ENCODE peak calls at places on chromosomes 6 and 20, in seven cellular contexts. One of them, this sample, is unnamed.
A peak's percentile ranks its signal among the peaks of the same experiment; 100 is the strongest.

GRCh38 chr6:16819752-16820151 is 58.5 kb upstream of the ATXN1 start:
- DNase-seq in esophagus squamous epithelium: no peak
- DNase-seq in RWPE1: no peak
- DNase-seq in HT1080: no peak
- DNase-seq in ELF-1: no peak
- DNase-seq in KBM-7: no peak
- DNase-seq in mucosa of descending colon: no peak
- DNase-seq in this sample: no peak

GRCh38 chr20:4154958-4155411 is 139.6 kb upstream of the RNF24 start:
- DNase-seq in mucosa of descending colon: no peak
- DNase-seq in RWPE1: no peak
- DNase-seq in KBM-7: no peak
- DNase-seq in HT1080: no peak
- DNase-seq in ELF-1: no peak
- DNase-seq in esophagus squamous epithelium: no peak
- DNase-seq in this sample: no peak

GRCh38 chr6:53309897-53310291 is 38.9 kb downstream of the ELOVL5 start:
- DNase-seq in esophagus squamous epithelium: no peak
- DNase-seq in ELF-1: no peak
- DNase-seq in KBM-7: peak; percentile 50
- DNase-seq in mucosa of descending colon: no peak
- DNase-seq in RWPE1: no peak
- DNase-seq in HT1080: no peak
- DNase-seq in this sample: no peak

GRCh38 chr20:24102290-24102689 is 113.7 kb upstream of the GGTLC1 start:
- DNase-seq in RWPE1: no peak
- DNase-seq in ELF-1: peak; percentile 72
- DNase-seq in esophagus squamous epithelium: no peak
- DNase-seq in mucosa of descending colon: no peak
- DNase-seq in HT1080: peak; percentile 26
- DNase-seq in KBM-7: peak; percentile 53
- DNase-seq in this sample: no peak

GRCh38 chr20:51457281-51457932 is 85.1 kb downstream of the NFATC2 start:
- DNase-seq in esophagus squamous epithelium: no peak
- DNase-seq in KBM-7: peak; percentile 46
- DNase-seq in mucosa of descending colon: peak; percentile 54
- DNase-seq in RWPE1: peak; percentile 77
- DNase-seq in ELF-1: peak; percentile 51
- DNase-seq in HT1080: peak; percentile 92
- DNase-seq in this sample: peak; percentile 83

GRCh38 chr6:88730602-88731001 is 232.8 kb downstream of the RNGTT start:
- DNase-seq in KBM-7: no peak
- DNase-seq in mucosa of descending colon: no peak
- DNase-seq in esophagus squamous epithelium: no peak
- DNase-seq in HT1080: peak; percentile 40
- DNase-seq in ELF-1: peak; percentile 96
- DNase-seq in RWPE1: peak; percentile 2
- DNase-seq in this sample: peak; percentile 52

GRCh38 chr6:31752739-31753319 is 9.6 kb upstream of the SAPCD1 start:
- DNase-seq in RWPE1: peak; percentile 44
- DNase-seq in HT1080: peak; percentile 89
- DNase-seq in ELF-1: no peak
- DNase-seq in esophagus squamous epithelium: no peak
- DNase-seq in mucosa of descending colon: no peak
- DNase-seq in KBM-7: no peak
- DNase-seq in this sample: peak; percentile 36

GRCh38 chr6:33696076-33696475 is 15.4 kb downstream of the UQCC2 start:
- DNase-seq in ELF-1: no peak
- DNase-seq in HT1080: no peak
- DNase-seq in esophagus squamous epithelium: no peak
- DNase-seq in RWPE1: no peak
- DNase-seq in KBM-7: no peak
- DNase-seq in mucosa of descending colon: no peak
- DNase-seq in this sample: no peak

GRCh38 chr6:11229267-11230043 is 3.0 kb downstream of the NEDD9 start:
- DNase-seq in RWPE1: peak; percentile 29
- DNase-seq in esophagus squamous epithelium: no peak
- DNase-seq in ELF-1: peak; percentile 84
- DNase-seq in KBM-7: no peak
- DNase-seq in mucosa of descending colon: no peak
- DNase-seq in HT1080: no peak
- DNase-seq in this sample: peak; percentile 71

GRCh38 chr6:42390228-42390934 is 61.3 kb downstream of the TRERF1 start:
- DNase-seq in HT1080: no peak
- DNase-seq in RWPE1: no peak
- DNase-seq in KBM-7: no peak
- DNase-seq in esophagus squamous epithelium: no peak
- DNase-seq in ELF-1: no peak
- DNase-seq in mucosa of descending colon: no peak
- DNase-seq in this sample: no peak

GRCh38 chr20:50373674-50374286 is 136.4 kb upstream of the PTPN1 start:
- DNase-seq in KBM-7: no peak
- DNase-seq in mucosa of descending colon: no peak
- DNase-seq in esophagus squamous epithelium: no peak
- DNase-seq in HT1080: peak; percentile 71
- DNase-seq in ELF-1: no peak
- DNase-seq in RWPE1: peak; percentile 78
- DNase-seq in this sample: no peak

GRCh38 chr20:45303586-45304463 is 2.8 kb upstream of the RBPJL start:
- DNase-seq in esophagus squamous epithelium: no peak
- DNase-seq in ELF-1: no peak
- DNase-seq in RWPE1: no peak
- DNase-seq in KBM-7: no peak
- DNase-seq in HT1080: peak; percentile 64
- DNase-seq in mucosa of descending colon: no peak
- DNase-seq in this sample: no peak

GRCh38 chr6:52595000-52595795 is 18.3 kb upstream of the TRAM2 start:
- DNase-seq in RWPE1: peak; percentile 42
- DNase-seq in ELF-1: peak; percentile 36
- DNase-seq in HT1080: peak; percentile 82
- DNase-seq in KBM-7: peak; percentile 36
- DNase-seq in esophagus squamous epithelium: no peak
- DNase-seq in mucosa of descending colon: peak; percentile 64
- DNase-seq in this sample: peak; percentile 98

GRCh38 chr6:28895131-28895812 is 28.5 kb downstream of the TRIM27 start:
- DNase-seq in mucosa of descending colon: peak; percentile 91
- DNase-seq in ELF-1: peak; percentile 98
- DNase-seq in HT1080: peak; percentile 93
- DNase-seq in KBM-7: peak; percentile 97
- DNase-seq in RWPE1: peak; percentile 91
- DNase-seq in esophagus squamous epithelium: peak; percentile 71
- DNase-seq in this sample: peak; percentile 95

GRCh38 chr20:24708411-24709295 is 239.2 kb downstream of the SYNDIG1 start:
- DNase-seq in ELF-1: no peak
- DNase-seq in esophagus squamous epithelium: no peak
- DNase-seq in KBM-7: no peak
- DNase-seq in HT1080: no peak
- DNase-seq in RWPE1: no peak
- DNase-seq in mucosa of descending colon: no peak
- DNase-seq in this sample: no peak

GRCh38 chr6:40695114-40695513 is 108.0 kb upstream of the LRFN2 start:
- DNase-seq in KBM-7: no peak
- DNase-seq in mucosa of descending colon: no peak
- DNase-seq in ELF-1: peak; percentile 28
- DNase-seq in RWPE1: peak; percentile 21
- DNase-seq in HT1080: peak; percentile 25
- DNase-seq in esophagus squamous epithelium: no peak
- DNase-seq in this sample: peak; percentile 23

GRCh38 chr6:30893001-30893591 is 8.8 kb downstream of the DDR1 start:
- DNase-seq in HT1080: no peak
- DNase-seq in mucosa of descending colon: no peak
- DNase-seq in KBM-7: no peak
- DNase-seq in esophagus squamous epithelium: no peak
- DNase-seq in ELF-1: peak; percentile 35
- DNase-seq in RWPE1: no peak
- DNase-seq in this sample: no peak

GRCh38 chr6:3804981-3805380 is 44.2 kb upstream of the FAM50B start:
- DNase-seq in mucosa of descending colon: no peak
- DNase-seq in KBM-7: no peak
- DNase-seq in esophagus squamous epithelium: no peak
- DNase-seq in ELF-1: no peak
- DNase-seq in HT1080: peak; percentile 14
- DNase-seq in RWPE1: no peak
- DNase-seq in this sample: no peak

GRCh38 chr6:72461144-72461543 is 160.7 kb upstream of the KCNQ5 start:
- DNase-seq in HT1080: peak; percentile 11
- DNase-seq in esophagus squamous epithelium: no peak
- DNase-seq in RWPE1: no peak
- DNase-seq in ELF-1: no peak
- DNase-seq in mucosa of descending colon: no peak
- DNase-seq in KBM-7: no peak
- DNase-seq in this sample: no peak

GRCh38 chr6:126228001-126228791 is 111.7 kb upstream of the CENPW start:
- DNase-seq in HT1080: no peak
- DNase-seq in ELF-1: no peak
- DNase-seq in mucosa of descending colon: no peak
- DNase-seq in esophagus squamous epithelium: no peak
- DNase-seq in RWPE1: no peak
- DNase-seq in KBM-7: no peak
- DNase-seq in this sample: peak; percentile 49

GRCh38 chr20:52958206-52958605 is 14.0 kb upstream of the TSHZ2 start:
- DNase-seq in mucosa of descending colon: no peak
- DNase-seq in HT1080: peak; percentile 11
- DNase-seq in RWPE1: no peak
- DNase-seq in esophagus squamous epithelium: no peak
- DNase-seq in KBM-7: no peak
- DNase-seq in ELF-1: no peak
- DNase-seq in this sample: no peak

GRCh38 chr6:16409531-16410441 is 171.4 kb downstream of the GMPR start:
- DNase-seq in esophagus squamous epithelium: peak; percentile 10
- DNase-seq in ELF-1: peak; percentile 67
- DNase-seq in mucosa of descending colon: peak; percentile 69
- DNase-seq in RWPE1: peak; percentile 51
- DNase-seq in HT1080: peak; percentile 17
- DNase-seq in KBM-7: peak; percentile 74
- DNase-seq in this sample: peak; percentile 48

GRCh38 chr6:144334150-144334708 is 49.1 kb downstream of the UTRN start:
- DNase-seq in RWPE1: no peak
- DNase-seq in KBM-7: peak; percentile 84
- DNase-seq in mucosa of descending colon: peak; percentile 57
- DNase-seq in ELF-1: no peak
- DNase-seq in esophagus squamous epithelium: no peak
- DNase-seq in HT1080: no peak
- DNase-seq in this sample: no peak

GRCh38 chr20:5535211-5535756 is 214.9 kb upstream of the SHLD1 start:
- DNase-seq in mucosa of descending colon: no peak
- DNase-seq in HT1080: peak; percentile 23
- DNase-seq in ELF-1: no peak
- DNase-seq in esophagus squamous epithelium: no peak
- DNase-seq in RWPE1: peak; percentile 42
- DNase-seq in KBM-7: peak; percentile 76
- DNase-seq in this sample: peak; percentile 93

GRCh38 chr20:47677314-47678129 is 107.8 kb downstream of the SULF2 start:
- DNase-seq in KBM-7: peak; percentile 70
- DNase-seq in esophagus squamous epithelium: no peak
- DNase-seq in ELF-1: peak; percentile 92
- DNase-seq in RWPE1: peak; percentile 93
- DNase-seq in HT1080: peak; percentile 62
- DNase-seq in mucosa of descending colon: peak; percentile 61
- DNase-seq in this sample: peak; percentile 26

GRCh38 chr6:22318404-22318803 is 21.6 kb upstream of the PRL start:
- DNase-seq in HT1080: no peak
- DNase-seq in KBM-7: no peak
- DNase-seq in esophagus squamous epithelium: no peak
- DNase-seq in ELF-1: no peak
- DNase-seq in RWPE1: no peak
- DNase-seq in mucosa of descending colon: no peak
- DNase-seq in this sample: no peak

GRCh38 chr6:145373826-145374225 is 361.5 kb downstream of the EPM2A start:
- DNase-seq in mucosa of descending colon: no peak
- DNase-seq in HT1080: no peak
- DNase-seq in esophagus squamous epithelium: no peak
- DNase-seq in RWPE1: no peak
- DNase-seq in ELF-1: no peak
- DNase-seq in KBM-7: no peak
- DNase-seq in this sample: peak; percentile 1

GRCh38 chr6:131778134-131778533 is 29.7 kb upstream of the ENPP1 start:
- DNase-seq in KBM-7: no peak
- DNase-seq in ELF-1: no peak
- DNase-seq in HT1080: no peak
- DNase-seq in mucosa of descending colon: no peak
- DNase-seq in RWPE1: no peak
- DNase-seq in esophagus squamous epithelium: no peak
- DNase-seq in this sample: no peak

GRCh38 chr6:305371-306206 is 13.3 kb downstream of the DUSP22 start:
- DNase-seq in ELF-1: no peak
- DNase-seq in mucosa of descending colon: no peak
- DNase-seq in RWPE1: no peak
- DNase-seq in KBM-7: no peak
- DNase-seq in HT1080: no peak
- DNase-seq in esophagus squamous epithelium: no peak
- DNase-seq in this sample: peak; percentile 90

GRCh38 chr20:49505518-49505917 is 23.1 kb upstream of the KCNB1 start:
- DNase-seq in ELF-1: peak; percentile 53
- DNase-seq in esophagus squamous epithelium: no peak
- DNase-seq in KBM-7: peak; percentile 51
- DNase-seq in HT1080: no peak
- DNase-seq in RWPE1: no peak
- DNase-seq in mucosa of descending colon: no peak
- DNase-seq in this sample: peak; percentile 63